ENCODE peak calls at places on chromosomes 12 and 14, in seven cellular contexts. I is activated T-cell treated with anti-CD3 and anti-CD28 coated beads for 48 hours; J is activated T-helper 1 cell treated with anti-CD3 and anti-CD28 coated beads, Interleukin-2, amount 50 U/mL, for 16 hours; G is stimulated activated naive CD8-positive, alpha-beta T cell treated with anti-CD3 and anti-CD28 coated beads, Interleukin-15, amount 100 ng/mL, for 72 hours; C is stimulated activated CD8-positive, alpha-beta memory T cell treated with anti-CD3 and anti-CD28 coated beads, Interleukin-15, amount 100 ng/mL, for 24 hours; M is HCEC 1CT; B is NCI-H2081. R is an unnamed sample.

GRCh38 chr14:98466807-98467206 is 805.2 kb downstream of the BCL11B start:
- DNase-seq in I (no peak), C (no peak), B (no peak), J (no peak), M (no peak), G (no peak), R (no peak)

GRCh38 chr14:72142328-72142727 is 210.1 kb downstream of the RGS6 start:
- DNase-seq in I (no peak), J (no peak), B (no peak), C (no peak), G (no peak), M (no peak), R (no peak)

GRCh38 chr14:104149278-104149595 is 10.8 kb downstream of the KIF26A start:
- DNase-seq in B (no peak), C (no peak), G (no peak), I (no peak), M (no peak), J (no peak), R (no peak)

GRCh38 chr12:64610092-64610659 is at the start of gene RASSF3:
- DNase-seq in C (peak; percentile 53), G (peak; percentile 71), M (peak; percentile 74), B (peak; percentile 69), I (peak; percentile 76), J (peak; percentile 42), R (peak; percentile 88)

GRCh38 chr14:34425095-34425851 is 36.8 kb downstream of the SPTSSA start:
- DNase-seq in M (no peak), B (no peak), J (no peak), G (no peak), I (no peak), C (no peak), R (no peak)

GRCh38 chr12:3325736-3326135 is 165.3 kb upstream of the PRMT8 start:
- DNase-seq in J (no peak), I (no peak), B (no peak), M (no peak), G (no peak), C (no peak), R (no peak)

GRCh38 chr12:98894412-98895085 is 249.5 kb downstream of the APAF1 start:
- DNase-seq in I (no peak), G (no peak), C (no peak), B (peak; percentile 65), J (no peak), M (no peak), R (peak; percentile 8)

GRCh38 chr14:31060253-31060875 is 34.2 kb upstream of the STRN3 start:
- DNase-seq in M (no peak), C (no peak), I (no peak), B (no peak), G (no peak), J (no peak), R (no peak)

GRCh38 chr12:124463341-124463861 is 104.0 kb downstream of the NCOR2 start:
- DNase-seq in M (no peak), C (no peak), J (no peak), G (no peak), I (no peak), B (peak; percentile 98), R (no peak)

GRCh38 chr12:108633534-108634224 is at the start of gene SELPLG:
- DNase-seq in G (peak; percentile 72), I (peak; percentile 78), M (no peak), C (peak; percentile 52), J (peak; percentile 76), B (no peak), R (peak; percentile 94)

GRCh38 chr12:132285311-132285741 is 44.1 kb downstream of the GALNT9 start:
- DNase-seq in G (no peak), J (no peak), M (no peak), B (no peak), I (no peak), C (no peak), R (no peak)

GRCh38 chr12:113214938-113215400 is 6.3 kb upstream of the TPCN1 start:
- DNase-seq in C (no peak), B (no peak), J (no peak), I (no peak), M (peak; percentile 99), G (no peak), R (peak; percentile 76)

GRCh38 chr12:116691205-116691604 is 46.7 kb downstream of the SPRING1 start:
- DNase-seq in C (no peak), B (no peak), I (no peak), J (no peak), G (no peak), M (no peak), R (no peak)

GRCh38 chr12:113194971-113195391 is 9.5 kb downstream of the RITA1 start:
- DNase-seq in C (no peak), I (no peak), M (peak; percentile 85), B (no peak), G (no peak), J (no peak), R (no peak)

GRCh38 chr12:92505373-92506340 is 197.1 kb upstream of the PLEKHG7 start:
- DNase-seq in G (peak; percentile 16), B (peak; percentile 28), C (no peak), J (peak; percentile 12), I (no peak), M (peak; percentile 43), R (peak; percentile 69)

GRCh38 chr14:76844223-76844622 is 18.0 kb downstream of the LRRC74A start:
- DNase-seq in G (peak; percentile 45), I (peak; percentile 59), J (peak; percentile 13), B (no peak), C (peak; percentile 20), M (peak; percentile 29), R (no peak)

GRCh38 chr12:27627123-27627835 is 69.0 kb upstream of the REP15 start:
- DNase-seq in M (peak; percentile 94), J (no peak), G (no peak), B (no peak), I (no peak), C (no peak), R (no peak)

GRCh38 chr12:129002447-129002846 is 149.2 kb downstream of the GLT1D1 start:
- DNase-seq in I (no peak), J (no peak), B (no peak), C (no peak), G (no peak), M (no peak), R (no peak)

GRCh38 chr12:88816201-88816600 is 235.9 kb upstream of the KITLG start:
- DNase-seq in I (no peak), B (no peak), G (no peak), C (no peak), J (no peak), M (no peak), R (no peak)

GRCh38 chr12:54217774-54218221 is 29.0 kb upstream of the SMUG1 start:
- DNase-seq in I (no peak), C (no peak), M (no peak), G (no peak), J (no peak), B (no peak), R (peak; percentile 83)

GRCh38 chr14:89447182-89447970 is 30.3 kb upstream of the FOXN3 start:
- DNase-seq in M (no peak), I (no peak), G (no peak), B (no peak), J (no peak), C (no peak), R (no peak)

R was measured in GM06990.